ENCODE peak calls at places on chromosomes 13 and 19, in six cellular contexts. Z is left lung; V is pulmonary artery endothelial cell; F is islet precursor cell; Y is HFF-Myc; E is activated naive CD4-positive, alpha-beta T cell treated with anti-CD3 and anti-CD28 coated beads, Interleukin-2, amount 50 U/mL, for 72 hours. G is an unnamed sample.

GRCh38 chr13:36074659-36075058 is 56.5 kb downstream of the DCLK1 start:
- DNase-seq in Z (no peak), V (no peak), F (no peak), Y (no peak), E (no peak), G (no peak)

GRCh38 chr19:3336680-3337523 is 29.5 kb upstream of the NFIC start:
- DNase-seq in Z (peak; percentile 93), V (no peak), F (no peak), Y (no peak), E (no peak), G (peak; percentile 18)

GRCh38 chr13:113041293-113041690 is 64.3 kb upstream of the F7 start:
- DNase-seq in Z (peak; percentile 53), V (no peak), F (no peak), Y (no peak), E (no peak), G (no peak)

GRCh38 chr13:63381078-63381859 is 1965.6 kb upstream of the PCDH20 start:
- DNase-seq in Z (no peak), V (no peak), F (no peak), Y (no peak), E (no peak), G (no peak)

GRCh38 chr19:1256646-1257474 is 8.5 kb downstream of the MIDN start:
- DNase-seq in Z (no peak), V (no peak), F (no peak), Y (no peak), E (no peak), G (no peak)

GRCh38 chr13:85277753-85278152 is 521.5 kb downstream of the SLITRK6 start:
- DNase-seq in Z (no peak), V (no peak), F (no peak), Y (no peak), E (no peak), G (no peak)

GRCh38 chr19:11379857-11380350 is 4.2 kb downstream of the EPOR start:
- DNase-seq in Z (no peak), V (no peak), F (no peak), Y (no peak), E (no peak), G (no peak)

GRCh38 chr19:17720487-17720839 is 1.2 kb downstream of the MAP1S start:
- DNase-seq in Z (no peak), V (peak; percentile 19), F (no peak), Y (no peak), E (no peak), G (no peak)

GRCh38 chr13:112348642-112349345 is 27.4 kb upstream of the SPACA7 start:
- DNase-seq in Z (no peak), V (no peak), F (peak; percentile 35), Y (no peak), E (no peak), G (no peak)

GRCh38 chr19:3270908-3271307 is 46.4 kb downstream of the CELF5 start:
- DNase-seq in Z (no peak), V (no peak), F (no peak), Y (peak; percentile 22), E (peak; percentile 49), G (no peak)

GRCh38 chr13:111554539-111555267 is 234.3 kb downstream of the TEX29 start:
- DNase-seq in Z (no peak), V (no peak), F (no peak), Y (no peak), E (no peak), G (no peak)

GRCh38 chr19:54415208-54415900 is at the start of gene TTYH1:
- DNase-seq in Z (peak; percentile 68), V (no peak), F (peak; percentile 52), Y (no peak), E (peak; percentile 62), G (no peak)

GRCh38 chr19:5089283-5089682 is 120.4 kb downstream of the KDM4B start:
- DNase-seq in Z (no peak), V (no peak), F (no peak), Y (no peak), E (no peak), G (no peak)

GRCh38 chr13:99377641-99378040 is 70.4 kb upstream of the GPR183 start:
- DNase-seq in Z (no peak), V (no peak), F (peak; percentile 22), Y (no peak), E (no peak), G (no peak)

GRCh38 chr19:18340990-18341868 is 831 bp downstream of the PGPEP1 start:
- DNase-seq in Z (peak; percentile 92), V (no peak), F (no peak), Y (no peak), E (peak; percentile 69), G (no peak)

GRCh38 chr19:11138659-11139526 is 16.7 kb downstream of the SPC24 start:
- DNase-seq in Z (peak; percentile 88), V (no peak), F (peak; percentile 96), Y (no peak), E (no peak), G (no peak)

GRCh38 chr13:59641758-59642157 is 522.0 kb downstream of the DIAPH3 start:
- DNase-seq in Z (no peak), V (no peak), F (no peak), Y (peak; percentile 49), E (no peak), G (no peak)

GRCh38 chr19:35261356-35262100 is 7.2 kb upstream of the USF2 start:
- DNase-seq in Z (peak; percentile 50), V (no peak), F (peak; percentile 35), Y (no peak), E (no peak), G (no peak)

GRCh38 chr13:94658926-94659649 is 53.3 kb downstream of the SOX21 start:
- DNase-seq in Z (no peak), V (no peak), F (no peak), Y (no peak), E (no peak), G (no peak)

GRCh38 chr19:9075064-9075964 is 11.5 kb upstream of the OR1M1 start:
- DNase-seq in Z (peak; percentile 78), V (peak; percentile 93), F (peak; percentile 99), Y (peak; percentile 54), E (no peak), G (peak; percentile 39)

GRCh38 chr19:15992014-15992413 is 43.2 kb downstream of the OR10H4 start:
- DNase-seq in Z (no peak), V (no peak), F (no peak), Y (no peak), E (no peak), G (no peak)

GRCh38 chr19:18657590-18658365 is 20.9 kb downstream of the KLHL26 start:
- DNase-seq in Z (no peak), V (no peak), F (peak; percentile 72), Y (no peak), E (no peak), G (peak; percentile 45)

GRCh38 chr13:97429681-97430081 is 4.3 kb upstream of the RAP2A start:
- DNase-seq in Z (no peak), V (no peak), F (no peak), Y (no peak), E (no peak), G (no peak)

GRCh38 chr19:46862504-46862835 is 1.7 kb downstream of the ARHGAP35 start:
- DNase-seq in Z (no peak), V (no peak), F (no peak), Y (no peak), E (no peak), G (no peak)

GRCh38 chr19:12685831-12686230 is 2.0 kb upstream of the GNG14 start:
- DNase-seq in Z (no peak), V (no peak), F (no peak), Y (no peak), E (no peak), G (no peak)

GRCh38 chr13:75550159-75550567 is 572 bp downstream of the UCHL3 start:
- DNase-seq in Z (no peak), V (peak; percentile 24), F (peak; percentile 56), Y (peak; percentile 40), E (peak; percentile 13), G (peak; percentile 48)